ENCODE peak calls at places on chromosomes 4 and X, in four cellular contexts. X is K562, C is HepG2, S is IMR-90. Q is an unnamed sample.

GRCh38 chr4:152052431-152053057 is 291.7 kb upstream of the GATB start:
- DNase-seq in X (no peak), C (no peak), S (peak; percentile 40), Q (no peak)

GRCh38 chr4:1628892-1629703 is 55.0 kb downstream of the FAM53A start:
- DNase-seq in X (peak; percentile 82), C (peak; percentile 30), S (peak; percentile 6), Q (peak; percentile 54)

GRCh38 chr4:9989918-9990635 is 31.2 kb downstream of the SLC2A9 start:
- DNase-seq in X (no peak), C (no peak), S (no peak), Q (no peak)

GRCh38 chr4:57059890-57060716 is 50.1 kb downstream of the IGFBP7 start:
- DNase-seq in X (no peak), C (no peak), S (peak; percentile 42), Q (no peak)

GRCh38 chrX:13194291-13195103 is 125.4 kb downstream of the ATXN3L start:
- DNase-seq in X (no peak), C (no peak), S (no peak), Q (no peak)

GRCh38 chrX:132860200-132860599 is 98.2 kb downstream of the HS6ST2 start:
- DNase-seq in X (no peak), C (no peak), S (no peak), Q (no peak)

GRCh38 chr4:71296945-71297344 is 41.9 kb upstream of the SLC4A4 start:
- DNase-seq in X (no peak), C (no peak), S (no peak), Q (no peak)

GRCh38 chr4:173171987-173172386 is 3.4 kb downstream of the GALNT7 start:
- DNase-seq in X (no peak), C (no peak), S (no peak), Q (no peak)

GRCh38 chrX:2391869-2392606 is 108.7 kb downstream of the DHRSX start:
- DNase-seq in X (no peak), C (peak; percentile 92), S (peak; percentile 82), Q (peak; percentile 95)

GRCh38 chrX:136047969-136048368 is 62.7 kb downstream of the SLC9A6 start:
- DNase-seq in X (no peak), C (no peak), S (peak; percentile 55), Q (no peak)

GRCh38 chrX:56281789-56282188 is 49.6 kb downstream of the KLF8 start:
- DNase-seq in X (no peak), C (peak; percentile 8), S (peak; percentile 16), Q (peak; percentile 1)

GRCh38 chr4:40916218-40916555 is 166.4 kb downstream of the NSUN7 start:
- DNase-seq in X (no peak), C (no peak), S (peak; percentile 77), Q (no peak)

GRCh38 chr4:177713454-177713853 is 271.2 kb upstream of the AGA start:
- DNase-seq in X (no peak), C (no peak), S (no peak), Q (no peak)

GRCh38 chr4:97252615-97253154 is 890.6 kb downstream of the STPG2 start:
- DNase-seq in X (no peak), C (no peak), S (no peak), Q (no peak)

GRCh38 chr4:3523628-3524221 is 8.5 kb downstream of the LRPAP1 start:
- DNase-seq in X (no peak), C (no peak), S (no peak), Q (no peak)

GRCh38 chr4:92249541-92249940 is 54.2 kb upstream of the GRID2 start:
- DNase-seq in X (no peak), C (no peak), S (no peak), Q (no peak)

GRCh38 chrX:77009691-77010090 is 437.5 kb upstream of the FGF16 start:
- DNase-seq in X (no peak), C (no peak), S (peak; percentile 35), Q (peak; percentile 15)

GRCh38 chrX:80432441-80432840 is 12.2 kb downstream of the TENT5D start:
- DNase-seq in X (no peak), C (no peak), S (no peak), Q (no peak)

DNA sequence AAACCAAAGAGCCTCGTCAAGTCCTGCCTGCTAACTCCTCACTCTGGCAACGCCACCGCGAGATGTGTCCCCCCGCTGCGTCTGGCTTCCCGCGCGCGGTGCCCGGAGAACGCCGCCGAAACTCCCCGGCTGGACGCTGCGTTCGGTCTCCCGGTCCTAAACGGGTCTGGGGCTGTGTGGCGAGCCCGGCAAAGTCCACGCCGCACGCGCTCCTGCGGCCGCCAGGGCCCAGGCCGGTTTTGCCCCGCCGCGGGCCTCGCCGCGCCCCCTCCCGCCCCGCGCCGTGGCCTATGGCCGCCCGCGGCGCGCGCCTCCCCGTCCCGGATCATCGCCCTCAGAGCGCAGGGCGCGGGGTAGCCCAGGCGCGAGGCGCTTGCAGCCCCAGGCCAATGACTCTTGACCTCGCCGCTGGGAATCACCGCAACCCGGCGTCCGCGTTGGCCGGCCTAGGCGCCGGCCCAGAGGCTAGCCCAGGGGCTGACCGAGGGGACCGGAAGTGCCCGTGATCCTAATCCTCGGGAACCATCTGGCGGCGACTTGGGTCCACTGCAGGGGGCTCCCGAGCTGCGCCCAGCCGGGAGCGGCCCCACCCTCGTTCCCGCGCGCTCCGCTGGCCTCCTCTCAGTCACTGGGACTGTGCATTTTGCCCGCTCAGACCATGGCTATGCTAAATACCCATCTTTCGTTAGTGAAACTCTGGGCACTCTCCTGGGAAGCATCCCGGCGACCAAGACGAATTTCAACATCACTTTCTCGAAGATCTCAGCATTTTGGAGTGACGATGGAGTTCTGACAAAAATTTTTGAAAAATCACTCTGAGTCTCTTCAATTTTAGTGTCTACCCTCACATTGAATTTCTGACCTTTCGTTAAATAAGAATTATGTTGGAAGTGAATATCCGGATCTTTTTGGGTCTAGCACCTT is at the start of gene AADAT:
- DNase-seq in X (peak; percentile 42), C (peak; percentile 81), S (peak; percentile 72), Q (peak; percentile 66)
- TF ChIP-seq USF2 in X (no peak), C (no peak), S (no peak), Q (no peak)

DNA sequence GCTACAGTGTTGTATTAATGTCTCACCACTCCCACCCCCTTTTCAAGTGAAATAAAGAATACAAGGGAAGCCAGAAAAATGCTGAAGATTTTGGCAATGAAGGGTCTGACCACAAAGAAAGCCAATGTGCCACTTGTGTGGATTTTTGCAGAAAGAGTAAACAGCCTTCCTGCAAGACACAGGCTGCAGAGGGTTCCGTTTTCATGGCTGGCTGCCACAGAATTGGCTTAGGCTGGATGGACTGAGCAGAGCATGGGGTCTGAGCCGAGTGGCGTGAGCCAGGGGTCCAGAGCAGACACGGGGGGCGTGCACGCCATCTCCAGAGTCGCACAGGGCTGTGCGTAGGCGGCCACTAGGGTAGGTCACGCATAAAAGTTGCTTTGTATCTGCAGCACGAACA is 69.2 kb downstream of the MTNR1A start:
- DNase-seq in X (no peak), C (no peak), S (peak; percentile 4), Q (no peak)
- TF ChIP-seq MAZ in X (no peak), C (no peak), S (no peak), Q (no peak)

DNA sequence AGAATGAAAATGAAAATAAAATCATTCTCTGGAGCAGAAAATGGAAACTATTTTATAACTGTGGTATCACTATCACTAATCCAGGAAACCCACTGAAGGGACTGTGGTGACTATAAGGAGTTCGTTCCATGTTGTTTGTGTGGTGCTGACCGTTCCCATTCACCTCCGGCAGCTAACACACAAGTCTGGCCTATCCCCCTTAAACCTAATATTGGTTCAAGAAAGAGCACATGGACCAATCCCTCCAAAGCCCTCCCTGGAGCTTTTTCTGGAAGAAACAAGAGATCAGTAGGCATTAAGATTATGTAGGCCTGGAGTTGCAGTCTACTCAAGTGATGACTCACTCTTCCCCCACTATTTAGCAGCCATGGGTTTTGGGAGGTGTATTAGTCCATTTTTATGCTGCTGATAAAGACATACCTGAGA is 25.9 kb upstream of the FAM241A start:
- DNase-seq in X (no peak), C (no peak), S (no peak), Q (no peak)
- TF ChIP-seq USF2 in X (no peak), C (no peak), S (no peak), Q (no peak)

GRCh38 chr4:75848891-75849290 is 53.4 kb downstream of the PPEF2 start:
- DNase-seq in X (no peak), C (no peak), S (peak; percentile 47), Q (no peak)

GRCh38 chr4:75841641-75842520 is 60.4 kb downstream of the PPEF2 start:
- DNase-seq in X (peak; percentile 34), C (peak; percentile 78), S (no peak), Q (peak; percentile 26)

GRCh38 chr4:75843596-75843995 is 58.7 kb downstream of the PPEF2 start:
- DNase-seq in X (no peak), C (no peak), S (no peak), Q (no peak)

GRCh38 chr4:75845992-75846391 is 56.3 kb downstream of the PPEF2 start:
- DNase-seq in X (no peak), C (no peak), S (peak; percentile 61), Q (no peak)

GRCh38 chr4:75844151-75844662 is 58.0 kb downstream of the PPEF2 start:
- DNase-seq in X (no peak), C (peak; percentile 76), S (peak; percentile 96), Q (peak; percentile 29)
- TF ChIP-seq MAZ in X (no peak), C (no peak), S (no peak), Q (no peak)

GRCh38 chr4:15159477-15160019 is 157.3 kb downstream of the CPEB2 start:
- DNase-seq in X (no peak), C (peak; percentile 29), S (no peak), Q (no peak)

GRCh38 chr4:15163284-15163645 is 161.0 kb downstream of the CPEB2 start:
- DNase-seq in X (no peak), C (no peak), S (no peak), Q (no peak)

GRCh38 chr4:15162465-15163283 is 160.4 kb downstream of the CPEB2 start:
- DNase-seq in X (peak; percentile 32), C (peak; percentile 15), S (peak; percentile 53), Q (peak; percentile 39)

GRCh38 chr4:15161439-15161838 is 159.2 kb downstream of the CPEB2 start:
- DNase-seq in X (no peak), C (no peak), S (no peak), Q (no peak)

GRCh38 chr4:15162046-15162445 is 159.8 kb downstream of the CPEB2 start:
- DNase-seq in X (no peak), C (no peak), S (no peak), Q (no peak)
- TF ChIP-seq USF2 in X (no peak), C (no peak), S (no peak), Q (no peak)

Q was measured in A549.